ENCODE peak calls at places on chromosome 10, in seven cellular contexts. One of them, this sample, is unnamed.

GRCh38 chr10:33410096-33410859 is 75.8 kb upstream of the NRP1 start:
- DNase-seq in IMR-90: peak; percentile 13
- DNase-seq in A549: no peak
- DNase-seq in H1: no peak
- DNase-seq in GM12878: no peak
- DNase-seq in K562: no peak
- DNase-seq in SK-N-SH: no peak
- DNase-seq in this sample: no peak

GRCh38 chr10:28242560-28243204 is 60.2 kb downstream of the MPP7 start:
- DNase-seq in K562: no peak
- DNase-seq in SK-N-SH: no peak
- DNase-seq in H1: no peak
- DNase-seq in IMR-90: no peak
- DNase-seq in GM12878: no peak
- DNase-seq in A549: no peak
- DNase-seq in this sample: peak; percentile 16

GRCh38 chr10:72009430-72010081 is 45.4 kb downstream of the CHST3 start:
- DNase-seq in IMR-90: peak; percentile 94
- DNase-seq in SK-N-SH: peak; percentile 84
- DNase-seq in H1: no peak
- DNase-seq in GM12878: no peak
- DNase-seq in K562: no peak
- DNase-seq in A549: no peak
- DNase-seq in this sample: no peak

GRCh38 chr10:5732141-5732540 is 47.5 kb downstream of the TASOR2 start:
- DNase-seq in GM12878: no peak
- DNase-seq in IMR-90: no peak
- DNase-seq in K562: no peak
- DNase-seq in A549: no peak
- DNase-seq in SK-N-SH: no peak
- DNase-seq in H1: no peak
- DNase-seq in this sample: no peak

GRCh38 chr10:120012566-120012965 is 120.0 kb downstream of the SEC23IP start:
- DNase-seq in H1: no peak
- DNase-seq in IMR-90: peak; percentile 16
- DNase-seq in GM12878: no peak
- DNase-seq in SK-N-SH: no peak
- DNase-seq in K562: no peak
- DNase-seq in A549: no peak
- DNase-seq in this sample: no peak

GRCh38 chr10:92970301-92971070 is 90.1 kb upstream of the CYP26C1 start:
- DNase-seq in GM12878: no peak
- DNase-seq in H1: no peak
- DNase-seq in IMR-90: peak; percentile 57
- DNase-seq in K562: no peak
- DNase-seq in SK-N-SH: no peak
- DNase-seq in A549: no peak
- DNase-seq in this sample: no peak

GRCh38 chr10:132706701-132707100 is 79.2 kb downstream of the NKX6-2 start:
- DNase-seq in K562: no peak
- DNase-seq in GM12878: no peak
- DNase-seq in A549: no peak
- DNase-seq in IMR-90: no peak
- DNase-seq in SK-N-SH: no peak
- DNase-seq in H1: no peak
- DNase-seq in this sample: no peak

GRCh38 chr10:14667270-14667669 is 107.4 kb downstream of the FAM107B start:
- DNase-seq in H1: no peak
- DNase-seq in K562: no peak
- DNase-seq in A549: no peak
- DNase-seq in IMR-90: no peak
- DNase-seq in GM12878: no peak
- DNase-seq in SK-N-SH: peak; percentile 62
- DNase-seq in this sample: no peak

GRCh38 chr10:6014241-6014761 is 37.0 kb upstream of the IL15RA start:
- DNase-seq in GM12878: peak; percentile 30
- DNase-seq in SK-N-SH: peak; percentile 52
- DNase-seq in A549: peak; percentile 40
- DNase-seq in IMR-90: peak; percentile 42
- DNase-seq in H1: no peak
- DNase-seq in K562: peak; percentile 68
- DNase-seq in this sample: peak; percentile 34

GRCh38 chr10:47176903-47177860 is 122.8 kb upstream of the GDF10 start:
- DNase-seq in A549: no peak
- DNase-seq in H1: no peak
- DNase-seq in IMR-90: peak; percentile 79
- DNase-seq in K562: no peak
- DNase-seq in GM12878: no peak
- DNase-seq in SK-N-SH: no peak
- DNase-seq in this sample: no peak
- TF ChIP-seq RFX5 in A549: no peak
- TF ChIP-seq RFX5 in H1: no peak
- TF ChIP-seq RFX5 in IMR-90: no peak
- TF ChIP-seq RFX5 in K562: no peak
- TF ChIP-seq RFX5 in GM12878: no peak
- TF ChIP-seq RFX5 in SK-N-SH: no peak
- TF ChIP-seq RFX5 in this sample: no peak

DNA sequence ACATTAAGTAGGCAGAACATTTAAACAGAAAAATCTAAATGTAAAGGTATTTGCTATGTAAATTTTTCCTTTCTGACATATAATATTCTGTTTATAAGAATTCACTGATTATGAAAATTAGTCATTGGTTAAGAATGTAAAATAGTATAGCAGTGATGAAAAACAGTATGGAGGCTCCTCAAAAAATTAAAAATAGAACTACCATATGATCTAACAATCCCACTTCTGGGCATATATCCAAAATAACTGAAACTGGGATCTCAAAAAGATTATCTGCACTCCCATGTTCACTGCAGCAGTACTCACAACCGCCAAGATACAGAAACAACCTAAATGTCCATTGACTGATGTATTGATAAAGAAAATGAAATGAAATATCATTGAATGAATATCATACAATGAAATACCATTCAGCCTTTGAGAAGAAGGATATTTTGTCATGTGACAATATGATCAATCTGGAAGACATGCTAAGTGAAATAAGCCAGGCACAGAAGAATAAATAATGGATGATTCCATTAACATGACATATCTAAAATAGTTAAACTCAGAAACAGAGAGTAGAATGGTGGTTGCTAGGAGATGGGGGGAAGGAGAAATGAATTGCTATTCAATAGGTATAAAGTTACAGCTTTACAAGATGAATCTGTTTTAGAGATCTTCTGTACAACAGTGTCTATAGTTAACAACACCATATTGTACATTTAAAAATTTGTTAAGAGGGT is 14.0 kb downstream of the C10orf88 start:
- DNase-seq in SK-N-SH: no peak
- DNase-seq in IMR-90: peak; percentile 91
- DNase-seq in GM12878: no peak
- DNase-seq in A549: no peak
- DNase-seq in K562: no peak
- DNase-seq in H1: no peak
- DNase-seq in this sample: no peak
- TF ChIP-seq RFX5 in SK-N-SH: no peak
- TF ChIP-seq RFX5 in IMR-90: no peak
- TF ChIP-seq RFX5 in GM12878: no peak
- TF ChIP-seq RFX5 in A549: no peak
- TF ChIP-seq RFX5 in K562: no peak
- TF ChIP-seq RFX5 in H1: no peak
- TF ChIP-seq RFX5 in this sample: no peak

DNA sequence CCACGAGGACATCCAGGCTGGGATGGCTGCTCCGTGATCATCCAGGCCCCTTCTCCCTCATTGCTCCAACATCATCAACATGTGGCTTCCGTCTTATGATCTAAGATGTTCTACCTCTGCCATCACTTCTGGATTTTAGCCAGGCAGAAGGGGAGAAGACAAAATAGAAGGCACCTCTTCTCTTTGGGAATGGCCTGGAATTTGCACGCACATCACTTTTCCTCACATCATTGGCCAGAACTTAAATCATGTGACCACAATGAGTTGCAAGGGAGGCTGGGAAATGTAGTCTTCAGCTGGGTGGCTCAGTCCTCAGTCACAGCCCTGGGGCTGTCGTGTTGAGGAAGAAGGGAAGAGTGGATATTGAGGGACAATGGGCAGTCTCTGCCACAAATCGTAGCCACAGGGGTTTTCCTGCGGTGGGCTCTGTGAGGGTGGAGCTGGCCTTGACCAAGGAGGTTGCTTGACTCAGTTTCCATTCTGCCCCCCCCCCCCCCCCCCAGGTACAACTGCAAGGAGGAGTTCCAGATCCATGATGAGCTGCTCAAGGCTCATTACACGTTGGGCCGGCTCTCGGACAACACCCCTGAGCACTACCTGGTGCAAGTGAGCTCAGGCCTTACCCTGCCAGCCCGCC is 50.3 kb downstream of the PALD1 start:
- DNase-seq in K562: peak; percentile 79
- DNase-seq in H1: no peak
- DNase-seq in SK-N-SH: peak; percentile 79
- DNase-seq in GM12878: no peak
- DNase-seq in IMR-90: peak; percentile 65
- DNase-seq in A549: peak; percentile 66
- DNase-seq in this sample: peak; percentile 34
- TF ChIP-seq RFX5 in K562: no peak
- TF ChIP-seq RFX5 in H1: no peak
- TF ChIP-seq RFX5 in SK-N-SH: no peak
- TF ChIP-seq RFX5 in GM12878: no peak
- TF ChIP-seq RFX5 in IMR-90: no peak
- TF ChIP-seq RFX5 in A549: no peak
- TF ChIP-seq RFX5 in this sample: no peak

DNA sequence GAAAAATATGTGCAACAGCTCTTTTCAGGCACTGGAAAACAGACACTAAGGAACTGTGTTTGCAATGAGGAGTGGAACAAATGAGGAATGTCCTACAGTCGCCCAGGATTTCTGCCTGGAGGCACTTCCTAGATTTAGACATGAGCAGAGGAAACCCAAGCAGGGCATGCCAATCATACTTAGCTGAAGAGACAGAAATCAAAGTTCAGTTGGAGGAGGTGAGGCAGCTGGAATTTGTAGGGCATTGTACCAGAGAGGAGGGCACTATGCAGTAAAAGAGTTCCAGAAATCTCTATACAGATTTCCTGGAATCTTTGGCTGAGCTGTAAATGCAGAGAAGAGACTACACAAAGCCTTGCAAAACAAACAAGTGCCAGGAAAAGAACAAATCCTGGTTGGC is 603.6 kb upstream of the LRRTM3 start:
- DNase-seq in H1: no peak
- DNase-seq in K562: no peak
- DNase-seq in A549: no peak
- DNase-seq in SK-N-SH: no peak
- DNase-seq in IMR-90: no peak
- DNase-seq in GM12878: no peak
- DNase-seq in this sample: no peak
- TF ChIP-seq RFX5 in H1: no peak
- TF ChIP-seq RFX5 in K562: no peak
- TF ChIP-seq RFX5 in A549: no peak
- TF ChIP-seq RFX5 in SK-N-SH: no peak
- TF ChIP-seq RFX5 in IMR-90: no peak
- TF ChIP-seq RFX5 in GM12878: no peak
- TF ChIP-seq RFX5 in this sample: no peak

GRCh38 chr10:75773139-75773801 is 341.8 kb downstream of the LRMDA start:
- DNase-seq in SK-N-SH: no peak
- DNase-seq in IMR-90: peak; percentile 8
- DNase-seq in GM12878: no peak
- DNase-seq in H1: no peak
- DNase-seq in A549: peak; percentile 67
- DNase-seq in K562: no peak
- DNase-seq in this sample: peak; percentile 92
- TF ChIP-seq RFX5 in SK-N-SH: no peak
- TF ChIP-seq RFX5 in IMR-90: no peak
- TF ChIP-seq RFX5 in GM12878: no peak
- TF ChIP-seq RFX5 in H1: no peak
- TF ChIP-seq RFX5 in A549: no peak
- TF ChIP-seq RFX5 in K562: no peak
- TF ChIP-seq RFX5 in this sample: no peak

This sample was measured in HepG2.